ENCODE peak calls at places on chromosomes 6 and 20, in seven cellular contexts. O is non-pigmented ciliary epithelial cell, E is T-helper 1 cell, T is HS-27A, R is EL, X is choroid plexus epithelial cell, G is NCI-H1092 treated with DMSO at 0.1 percent for 48 hours. Y is an unnamed sample.

GRCh38 chr6:150759500-150759899 is 106.0 kb upstream of the MTHFD1L start:
- DNase-seq in T (no peak), O (no peak), R (no peak), X (no peak), G (no peak), E (no peak), Y (no peak)

GRCh38 chr6:111758608-111759293 is 114.5 kb downstream of the FYN start:
- DNase-seq in O (no peak), T (no peak), R (no peak), G (no peak), E (no peak), X (no peak), Y (no peak)

GRCh38 chr6:108622601-108623335 is 62.1 kb downstream of the FOXO3 start:
- DNase-seq in R (peak), E (no peak), O (peak), G (no peak), X (peak), T (no peak), Y (no peak)

GRCh38 chr6:16132909-16133308 is 4.0 kb downstream of the MYLIP start:
- DNase-seq in X (no peak), R (no peak), E (no peak), G (no peak), O (no peak), T (no peak), Y (no peak)

GRCh38 chr6:144500886-144501285 is 215.8 kb downstream of the UTRN start:
- DNase-seq in G (no peak), O (no peak), T (no peak), R (no peak), E (no peak), X (peak), Y (no peak)

GRCh38 chr6:163647624-163648023 is 233.1 kb downstream of the QKI start:
- DNase-seq in G (no peak), O (no peak), X (no peak), R (no peak), T (no peak), E (no peak), Y (no peak)

GRCh38 chr6:14422917-14423316 is 305.3 kb downstream of the CD83 start:
- DNase-seq in T (no peak), X (no peak), O (no peak), E (no peak), G (no peak), R (no peak), Y (no peak)

GRCh38 chr20:61939691-61940360 is 125.9 kb downstream of the TAF4 start:
- DNase-seq in E (no peak), G (no peak), X (no peak), T (no peak), R (no peak), O (no peak), Y (no peak)

GRCh38 chr20:62768815-62769287 is 27.4 kb upstream of the MRGBP start:
- DNase-seq in R (peak), O (peak), E (no peak), G (peak), X (peak), T (no peak), Y (no peak)

GRCh38 chr6:153994811-153995210 is 44.2 kb upstream of the OPRM1 start:
- DNase-seq in G (no peak), O (no peak), T (no peak), X (no peak), R (no peak), E (no peak), Y (no peak)

GRCh38 chr6:110529907-110530306 is 53.5 kb upstream of the SLC22A16 start:
- DNase-seq in R (peak), O (no peak), T (peak), G (no peak), E (no peak), X (peak), Y (no peak)

GRCh38 chr6:84182001-84182400 is 45.4 kb downstream of the CEP162 start:
- DNase-seq in T (no peak), X (no peak), R (no peak), O (no peak), E (no peak), G (no peak), Y (no peak)

GRCh38 chr6:27303613-27304272 is 8.3 kb downstream of the POM121L2 start:
- DNase-seq in R (no peak), G (no peak), E (no peak), O (no peak), T (no peak), X (no peak), Y (no peak)

GRCh38 chr6:118660218-118660569 is 8.8 kb upstream of the CEP85L start:
- DNase-seq in X (peak), E (peak), R (peak), G (peak), T (no peak), O (no peak), Y (no peak)

GRCh38 chr6:54991761-54992330 is 145.3 kb downstream of the FAM83B start:
- DNase-seq in T (no peak), O (no peak), R (no peak), E (no peak), X (no peak), G (no peak), Y (no peak)

Y was measured in esophagus muscularis mucosa.